ENCODE peak calls at places on chromosome 14, in six cellular contexts. T is SK-N-SH; O is CD8-positive, alpha-beta T cell; K is mesenchymal stem cell; Y is SJCRH30; F is heart left ventricle. L is an unnamed sample.

GRCh38 chr14:99757331-99758070 is 35.7 kb upstream of the EML1 start:
- DNase-seq in O (no peak), T (no peak), K (peak; percentile 96), F (no peak), Y (no peak), L (no peak)

GRCh38 chr14:70926187-70926830 is 19.1 kb downstream of the PCNX1 start:
- DNase-seq in T (no peak), O (no peak), Y (no peak), K (no peak), F (no peak), L (no peak)

GRCh38 chr14:68964300-68965093 is 14.6 kb downstream of the ACTN1 start:
- DNase-seq in Y (peak; percentile 73), T (no peak), O (no peak), K (peak; percentile 57), F (no peak), L (no peak)

GRCh38 chr14:71163842-71164500 is 256.7 kb downstream of the PCNX1 start:
- DNase-seq in Y (peak; percentile 28), O (no peak), K (no peak), T (no peak), F (no peak), L (no peak)

GRCh38 chr14:41925409-41925808 is 318.7 kb downstream of the LRFN5 start:
- DNase-seq in T (no peak), F (no peak), K (peak; percentile 18), O (no peak), Y (peak; percentile 4), L (peak; percentile 41)

GRCh38 chr14:23436327-23437141 is 1.1 kb upstream of the MYH7 start:
- DNase-seq in F (peak; percentile 76), O (peak; percentile 31), T (no peak), Y (no peak), K (no peak), L (peak; percentile 90)

GRCh38 chr14:99251721-99252120 is 20.3 kb downstream of the BCL11B start:
- DNase-seq in O (no peak), Y (no peak), K (no peak), T (no peak), F (no peak), L (no peak)

GRCh38 chr14:56482306-56482705 is 97.3 kb upstream of the TMEM260 start:
- DNase-seq in K (peak; percentile 7), O (no peak), Y (peak; percentile 38), T (no peak), F (no peak), L (peak; percentile 61)

GRCh38 chr14:40218282-40218941 is 786.2 kb upstream of the FBXO33 start:
- DNase-seq in T (no peak), Y (no peak), F (no peak), O (no peak), K (no peak), L (no peak)

GRCh38 chr14:20652996-20653975 is 11.8 kb upstream of the OR6S1 start:
- DNase-seq in F (no peak), O (no peak), Y (no peak), T (no peak), K (peak; percentile 23), L (no peak)

GRCh38 chr14:74550071-74550470 is 56.5 kb downstream of the ISCA2 start:
- DNase-seq in O (no peak), K (no peak), T (no peak), F (peak; percentile 18), Y (no peak), L (no peak)

GRCh38 chr14:64000749-64001148 is 147.9 kb downstream of the SYNE2 start:
- DNase-seq in Y (no peak), K (no peak), O (no peak), F (no peak), T (no peak), L (no peak)

GRCh38 chr14:93084866-93085857 is 30.6 kb downstream of the ITPK1 start:
- DNase-seq in O (no peak), T (no peak), F (no peak), K (no peak), Y (no peak), L (no peak)

GRCh38 chr14:71497645-71498086 is 434.6 kb upstream of the RGS6 start:
- DNase-seq in T (no peak), K (no peak), F (no peak), Y (no peak), O (no peak), L (no peak)

GRCh38 chr14:97445367-97445766 is 648.2 kb downstream of the VRK1 start:
- DNase-seq in T (no peak), Y (no peak), O (no peak), F (no peak), K (no peak), L (no peak)

GRCh38 chr14:76917158-76917596 is 91.0 kb downstream of the LRRC74A start:
- DNase-seq in O (no peak), F (peak; percentile 70), Y (peak; percentile 74), T (peak; percentile 67), K (peak; percentile 93), L (peak; percentile 84)

GRCh38 chr14:103728141-103728540 is 12.5 kb downstream of the ZFYVE21 start:
- DNase-seq in F (peak; percentile 15), Y (no peak), O (no peak), T (no peak), K (no peak), L (no peak)

GRCh38 chr14:22848391-22849164 is 12.2 kb downstream of the MMP14 start:
- DNase-seq in Y (peak; percentile 90), T (peak; percentile 90), K (peak; percentile 80), O (no peak), F (peak; percentile 84), L (no peak)

GRCh38 chr14:99360774-99361595 is 89.0 kb upstream of the BCL11B start:
- DNase-seq in Y (peak; percentile 68), O (no peak), T (peak; percentile 46), K (no peak), F (no peak), L (no peak)

GRCh38 chr14:104149617-104150141 is 11.3 kb downstream of the KIF26A start:
- DNase-seq in K (peak; percentile 91), T (peak; percentile 85), O (no peak), F (peak; percentile 63), Y (peak; percentile 97), L (peak; percentile 91)

GRCh38 chr14:95018845-95019244 is 138.5 kb downstream of the DICER1 start:
- DNase-seq in T (no peak), F (no peak), K (no peak), Y (no peak), O (no peak), L (no peak)

GRCh38 chr14:87063181-87063580 is 929.8 kb downstream of the GALC start:
- DNase-seq in O (no peak), F (no peak), T (no peak), Y (no peak), K (no peak), L (no peak)

GRCh38 chr14:92990456-92991430 is 67.8 kb downstream of the CHGA start:
- DNase-seq in F (peak; percentile 32), T (peak; percentile 73), Y (peak; percentile 85), K (no peak), O (no peak), L (peak; percentile 39)

GRCh38 chr14:95245334-95245733 is 74.4 kb downstream of the CLMN start:
- DNase-seq in F (no peak), K (no peak), O (no peak), T (no peak), Y (no peak), L (no peak)

GRCh38 chr14:24054646-24055045 is 2.8 kb downstream of the CARMIL3 start:
- DNase-seq in F (peak; percentile 8), O (no peak), T (peak; percentile 1), Y (no peak), K (no peak), L (no peak)

DNA sequence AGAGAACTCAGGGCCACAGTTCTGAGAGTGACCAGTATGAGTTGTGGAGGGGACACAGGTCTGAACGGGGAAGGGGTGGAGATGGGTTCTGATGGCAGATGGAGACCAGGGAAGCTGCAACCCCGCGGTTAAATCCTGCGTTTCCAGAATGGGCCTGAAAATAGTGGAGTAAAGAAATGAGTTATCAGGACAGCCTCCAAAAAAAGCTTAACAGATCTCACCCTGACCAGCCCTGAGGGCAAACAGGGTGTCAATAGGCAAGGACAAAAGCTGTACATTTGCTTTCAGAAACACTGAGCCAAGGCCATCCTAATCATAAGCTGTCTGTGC is 555 bp upstream of the RTN1 start:
- DNase-seq in O (no peak), T (no peak), K (no peak), F (no peak), Y (no peak), L (no peak)
- H3K4me3 ChIP-seq in O (no peak overlapping the region), T (peak overlapping the region; percentile 61), K (peak overlapping the region; percentile 79), F (peak overlapping the region; percentile 50), Y (peak overlapping the region; percentile 66), L (peak overlapping the region; percentile 57)

GRCh38 chr14:105488781-105489606 is 2.1 kb upstream of the TEDC1 start:
- DNase-seq in T (no peak), O (no peak), F (peak; percentile 52), Y (no peak), K (no peak), L (no peak)
- H3K4me3 ChIP-seq in T (peak overlapping the region; percentile 70), O (peak overlapping the region; percentile 80), F (peak overlapping the region; percentile 69), Y (peak overlapping the region; percentile 59), K (peak overlapping the region; percentile 81), L (peak overlapping the region; percentile 84)

GRCh38 chr14:33949051-33950037 is 1.5 kb downstream of the EGLN3 start:
- DNase-seq in K (peak; percentile 2), T (no peak), O (no peak), Y (no peak), F (no peak), L (no peak)
- H3K4me3 ChIP-seq in K (peak overlapping the region; percentile 85), T (no peak overlapping the region), O (no peak overlapping the region), Y (peak overlapping the region; percentile 67), F (peak overlapping the region; percentile 59), L (no peak overlapping the region)

GRCh38 chr14:51697848-51698247 is 46.1 kb downstream of the FRMD6 start:
- DNase-seq in K (no peak), O (no peak), Y (no peak), T (no peak), F (no peak), L (no peak)

GRCh38 chr14:51704465-51705050 is 52.8 kb downstream of the FRMD6 start:
- DNase-seq in Y (no peak), O (no peak), F (no peak), T (no peak), K (no peak), L (no peak)

GRCh38 chr14:51701956-51702355 is 50.2 kb downstream of the FRMD6 start:
- DNase-seq in T (no peak), Y (peak; percentile 15), O (no peak), F (no peak), K (no peak), L (no peak)

DNA sequence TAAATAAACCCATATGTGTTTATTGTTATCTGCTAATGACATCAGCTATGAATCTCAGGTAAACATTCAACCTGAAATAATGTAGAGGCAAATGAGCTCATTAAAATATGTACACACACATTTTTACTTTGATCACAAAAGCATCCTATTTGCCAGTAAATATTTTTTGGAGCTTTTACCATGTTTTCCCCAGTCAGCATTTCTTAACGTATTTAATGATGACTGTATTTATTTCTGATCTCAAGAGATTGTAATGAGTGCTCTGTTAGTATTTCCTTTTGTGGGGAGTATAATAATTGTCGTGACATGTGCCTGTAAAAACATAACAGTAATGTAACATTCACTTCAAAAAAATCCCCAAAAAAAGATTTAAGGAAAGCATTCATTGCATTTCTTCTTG is 52.1 kb downstream of the FRMD6 start:
- DNase-seq in O (no peak), Y (no peak), T (no peak), F (no peak), K (no peak), L (no peak)
- H3K4me3 ChIP-seq in O (no peak overlapping the region), Y (no peak overlapping the region), T (no peak overlapping the region), F (no peak overlapping the region), K (no peak overlapping the region), L (no peak overlapping the region)

L was measured in WERI-Rb-1.